ENCODE peak calls at places on chromosomes 12 and 14, in four cellular contexts. U is H9, M is H1, E is neuronal stem cell. D is an unnamed sample.

GRCh38 chr14:62133776-62134175 is 371.6 kb downstream of the SNAPC1 start:
- DNase-seq in U (no peak), M (no peak), E (no peak), D (no peak)

GRCh38 chr12:110224379-110225304 is 56.4 kb upstream of the ATP2A2 start:
- DNase-seq in U (no peak), M (no peak), E (no peak), D (no peak)

GRCh38 chr14:94145902-94146527 is 16.6 kb upstream of the IFI27L2 start:
- DNase-seq in U (no peak), M (no peak), E (no peak), D (no peak)

GRCh38 chr14:25394356-25394755 is 344.4 kb upstream of the STXBP6 start:
- DNase-seq in U (no peak), M (no peak), E (no peak), D (no peak)

GRCh38 chr12:67042697-67043131 is 226.4 kb upstream of the CAND1 start:
- DNase-seq in U (peak; percentile 68), M (no peak), E (no peak), D (peak; percentile 27)

GRCh38 chr12:68400231-68400829 is 68.2 kb upstream of the MDM1 start:
- DNase-seq in U (no peak), M (no peak), E (no peak), D (no peak)

GRCh38 chr12:19712041-19712440 is 272.7 kb downstream of the AEBP2 start:
- DNase-seq in U (no peak), M (no peak), E (no peak), D (no peak)

GRCh38 chr12:56086096-56086495 is 6.1 kb downstream of the ERBB3 start:
- DNase-seq in U (no peak), M (no peak), E (no peak), D (peak; percentile 98)

GRCh38 chr12:5945071-5946008 is at the start of gene ANO2:
- DNase-seq in U (peak; percentile 69), M (no peak), E (peak; percentile 62), D (peak; percentile 87)

GRCh38 chr14:77275041-77275854 is 4.2 kb upstream of the NGB start:
- DNase-seq in U (no peak), M (no peak), E (peak; percentile 24), D (no peak)

DNA sequence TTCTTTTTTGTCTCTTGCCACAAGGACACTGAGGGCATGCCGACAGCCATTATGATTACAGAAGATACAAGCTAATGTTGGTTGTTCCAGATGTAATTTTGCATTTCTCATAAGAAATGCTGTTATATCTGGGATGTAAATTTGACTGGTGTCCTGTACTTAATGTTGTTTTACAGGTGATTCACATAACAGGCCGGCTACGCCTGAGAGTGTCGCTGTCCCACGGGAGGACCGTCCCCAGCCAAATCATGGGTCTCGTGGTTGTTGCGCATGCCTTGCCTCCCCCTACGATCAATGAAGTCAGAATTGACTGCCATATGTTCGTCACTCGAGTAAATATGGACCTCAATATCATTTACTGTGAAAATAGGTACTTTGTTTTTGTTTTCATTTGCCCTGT is 176.7 kb downstream of the EGLN3 start:
- DNase-seq in U (no peak), M (no peak), E (no peak), D (no peak)
- H2BK12ac ChIP-seq in U (no peak overlapping the region), M (no peak overlapping the region), E (no peak overlapping the region), D (peak overlapping the region; percentile 89)

DNA sequence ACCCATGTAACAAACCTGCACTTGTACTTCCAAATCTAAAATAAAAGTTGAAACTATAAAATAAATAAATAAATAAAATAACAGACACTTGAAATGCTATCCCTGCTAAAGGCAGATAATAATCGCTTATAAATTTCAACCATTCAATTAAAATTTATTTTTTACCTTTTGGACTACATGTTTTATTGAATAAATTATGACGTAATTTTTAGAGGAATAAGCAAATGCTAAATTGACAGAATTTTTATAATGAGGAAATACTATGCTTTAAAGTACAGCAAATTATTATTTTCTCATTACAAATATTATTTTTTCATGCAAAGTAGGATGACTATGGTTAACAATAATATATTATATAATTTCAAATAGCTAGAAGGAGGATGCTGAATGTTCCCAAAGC is 658.6 kb upstream of the LMO3 start:
- DNase-seq in U (no peak), M (no peak), E (no peak), D (no peak)
- H2BK12ac ChIP-seq in U (no peak overlapping the region), M (no peak overlapping the region), E (no peak overlapping the region), D (no peak overlapping the region)

DNA sequence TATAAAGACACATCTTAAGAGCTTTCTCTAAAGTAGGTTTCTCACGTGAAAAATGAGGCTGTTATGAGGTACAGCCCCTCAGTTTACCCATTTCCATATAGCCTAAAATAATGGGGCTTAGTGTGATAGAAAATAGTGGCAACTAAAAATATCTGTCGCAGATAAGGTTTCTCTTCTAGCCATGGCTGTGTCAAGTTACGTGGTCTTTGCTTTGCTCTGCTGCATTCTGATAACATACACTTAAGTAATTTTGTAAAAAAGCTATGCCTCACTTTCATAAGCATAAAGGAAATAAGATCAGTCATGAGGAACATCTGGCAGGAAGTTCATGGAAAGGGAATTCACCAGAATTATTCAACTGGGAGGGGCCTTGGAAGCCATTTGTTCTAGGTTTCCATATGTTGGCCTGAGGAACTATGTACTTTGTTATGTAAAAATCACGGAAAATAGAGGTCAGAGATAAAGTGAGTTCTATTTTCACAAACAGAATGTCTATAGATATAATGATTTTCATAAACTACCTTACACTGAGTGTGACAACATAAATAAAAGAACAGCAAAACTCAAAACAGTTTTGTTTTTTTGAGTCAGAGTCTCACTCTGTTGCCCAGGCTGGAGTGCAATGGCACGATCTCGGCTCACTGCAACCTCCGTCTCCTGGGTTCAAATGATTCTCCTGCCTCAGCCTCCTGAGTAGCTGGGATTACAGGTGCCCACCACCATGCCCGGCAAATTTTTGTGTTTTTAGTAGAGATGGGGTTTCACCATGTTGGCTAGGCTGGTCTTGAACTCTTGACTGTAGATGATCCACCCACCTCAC is 195.6 kb upstream of the KRR1 start:
- DNase-seq in U (no peak), M (no peak), E (no peak), D (no peak)
- H2BK12ac ChIP-seq in U (no peak overlapping the region), M (no peak overlapping the region), E (no peak overlapping the region), D (peak overlapping the region; percentile 2)

DNA sequence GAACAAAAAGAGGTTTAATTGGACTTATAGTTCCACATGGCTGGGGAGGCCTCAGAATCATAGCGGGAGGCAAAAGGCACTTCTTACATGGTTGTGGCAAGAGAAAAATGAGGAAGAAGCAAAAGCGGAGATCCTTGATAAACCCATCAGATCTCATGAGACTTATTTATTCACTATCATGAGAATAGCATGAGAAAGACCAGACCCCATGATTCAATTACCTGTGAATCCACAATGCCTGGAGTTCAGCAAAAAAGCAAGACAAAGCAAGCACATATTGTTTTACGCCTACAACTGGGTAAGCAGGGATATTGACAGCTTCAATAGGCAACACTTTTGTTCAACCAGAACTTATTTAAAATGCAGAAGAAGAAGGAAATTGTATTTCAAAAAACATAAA is 218.2 kb downstream of the RPL10L start:
- DNase-seq in U (no peak), M (no peak), E (no peak), D (no peak)
- H2BK12ac ChIP-seq in U (no peak overlapping the region), M (no peak overlapping the region), E (no peak overlapping the region), D (no peak overlapping the region)

GRCh38 chr12:108633534-108634224 is at the start of gene SELPLG:
- DNase-seq in U (peak; percentile 30), M (no peak), E (no peak), D (peak; percentile 35)
- H2BK12ac ChIP-seq in U (no peak within 1 kb of the TSS), M (peak within 1 kb of the TSS; percentile 27), E (peak within 1 kb of the TSS; percentile 91), D (peak within 1 kb of the TSS; percentile 13)

GRCh38 chr12:104604070-104604994 is 147.6 kb downstream of the CHST11 start:
- DNase-seq in U (peak; percentile 86), M (peak; percentile 43), E (no peak), D (peak; percentile 76)
- H2BK12ac ChIP-seq in U (no peak overlapping the region), M (peak overlapping the region; percentile 31), E (no peak overlapping the region), D (peak overlapping the region; percentile 47)

GRCh38 chr14:51676549-51676948 is 24.8 kb downstream of the FRMD6 start:
- DNase-seq in U (no peak), M (no peak), E (no peak), D (peak; percentile 82)
- H2BK12ac ChIP-seq in U (no peak overlapping the region), M (no peak overlapping the region), E (no peak overlapping the region), D (no peak overlapping the region)

GRCh38 chr14:68794856-68795601 is 2.2 kb upstream of the ZFP36L1 start:
- DNase-seq in U (no peak), M (no peak), E (no peak), D (no peak)

GRCh38 chr14:68798621-68799020 is 5.8 kb upstream of the ZFP36L1 start:
- DNase-seq in U (no peak), M (no peak), E (no peak), D (no peak)

GRCh38 chr14:68797180-68797670 is 4.4 kb upstream of the ZFP36L1 start:
- DNase-seq in U (peak; percentile 89), M (peak; percentile 84), E (no peak), D (peak; percentile 47)

GRCh38 chr14:68795602-68796417 is 2.9 kb upstream of the ZFP36L1 start:
- DNase-seq in U (peak; percentile 91), M (peak; percentile 87), E (no peak), D (peak; percentile 80)

DNA sequence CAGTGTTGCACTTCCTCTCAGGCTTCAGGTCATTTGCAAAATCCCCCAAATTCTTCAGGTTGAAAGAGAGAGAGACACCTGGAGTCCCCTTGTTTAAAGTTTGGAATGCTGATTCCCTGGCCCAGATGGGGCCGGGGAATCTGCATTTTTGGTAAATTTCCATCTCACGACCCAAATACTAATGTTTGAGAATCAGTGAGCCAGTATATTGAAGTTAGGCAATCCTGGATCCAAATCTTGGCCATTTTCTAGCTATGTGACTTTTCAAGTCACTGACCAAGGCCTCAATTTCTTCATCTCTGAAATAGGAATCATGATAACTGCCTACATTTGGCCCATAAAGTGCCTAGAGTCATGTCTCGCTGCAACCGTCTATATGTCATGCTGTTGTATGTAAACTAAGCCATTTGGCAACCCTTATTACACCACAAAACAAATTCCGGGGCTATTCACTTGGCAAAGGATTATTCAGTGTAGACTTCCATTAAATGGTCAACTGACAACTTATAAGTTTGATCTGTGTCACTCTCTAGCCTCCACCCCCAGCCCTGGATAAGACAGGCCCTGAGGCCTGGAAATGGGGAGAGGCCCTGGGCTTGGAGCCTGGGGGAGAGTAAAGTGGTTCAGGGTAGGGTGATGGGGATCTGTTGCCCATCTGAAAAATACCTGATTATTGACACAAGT is 3.7 kb upstream of the ZFP36L1 start:
- DNase-seq in U (no peak), M (no peak), E (no peak), D (peak; percentile 85)
- H2BK12ac ChIP-seq in U (no peak overlapping the region), M (peak overlapping the region; percentile 85), E (no peak overlapping the region), D (peak overlapping the region; percentile 98)

D was measured in trophoblast cell.